ENCODE peak calls at places on chromosomes 12 and 14, in five cellular contexts. E, F, V, J and H are unnamed samples. For H3K4me1 and H3K27me3, the result is how much of the 10 kb centered on the place peaks cover.

GRCh38 chr14:95233702-95234241 is 76.4 kb upstream of the DICER1 start:
- DNase-seq in E (no peak), J (no peak), V (peak), F (no peak), H (no peak)

GRCh38 chr12:13368971-13369370 is 172.4 kb downstream of the EMP1 start:
- DNase-seq in E (no peak), F (no peak), J (no peak), V (no peak), H (no peak)

GRCh38 chr14:101719708-101720107 is 41.8 kb upstream of the PPP2R5C start:
- DNase-seq in V (no peak), F (no peak), E (no peak), J (no peak), H (no peak)

GRCh38 chr14:90558983-90559590 is 162.3 kb downstream of the CALM1 start:
- DNase-seq in J (no peak), F (no peak), E (no peak), V (no peak), H (no peak)

GRCh38 chr12:22051114-22051698 is 5.2 kb downstream of the CMAS start:
- DNase-seq in V (no peak), F (peak), J (no peak), E (no peak), H (no peak)

GRCh38 chr14:32896979-32897723 is 41.5 kb upstream of the NPAS3 start:
- DNase-seq in J (peak), E (peak), V (no peak), F (no peak), H (no peak)

GRCh38 chr14:103221781-103222358 is 98.6 kb downstream of the TNFAIP2 start:
- DNase-seq in J (no peak), F (no peak), V (no peak), E (no peak), H (no peak)

GRCh38 chr14:88614218-88614907 is 51.5 kb downstream of the ZC3H14 start:
- DNase-seq in E (peak), V (no peak), J (no peak), F (no peak), H (no peak)

GRCh38 chr12:470133-470532 is 10.4 kb downstream of the B4GALNT3 start:
- DNase-seq in J (no peak), F (no peak), E (no peak), V (no peak), H (no peak)

GRCh38 chr14:98949031-98949430 is 323.0 kb downstream of the BCL11B start:
- DNase-seq in J (no peak), V (no peak), E (no peak), F (no peak), H (no peak)

GRCh38 chr12:19404232-19404880 is 34.9 kb upstream of the AEBP2 start:
- DNase-seq in J (no peak), F (no peak), V (no peak), E (no peak), H (peak)

GRCh38 chr12:89933911-89934310 is 225.3 kb upstream of the ATP2B1 start:
- DNase-seq in J (no peak), V (no peak), E (peak), F (no peak), H (no peak)

GRCh38 chr14:101118746-101119610 is 215.5 kb upstream of the RTL1 start:
- DNase-seq in V (no peak), F (peak), E (no peak), J (no peak), H (no peak)

GRCh38 chr14:36874396-36875138 is 212.9 kb downstream of the PAX9 start:
- DNase-seq in F (peak), J (no peak), V (no peak), E (no peak), H (no peak)

GRCh38 chr12:109987615-109988014 is 8.6 kb downstream of the GIT2 start:
- DNase-seq in F (no peak), J (no peak), E (peak), V (no peak), H (no peak)

GRCh38 chr14:92341791-92342190 is 18.8 kb downstream of the SLC24A4 start:
- DNase-seq in J (no peak), F (no peak), E (no peak), V (no peak), H (no peak)

GRCh38 chr14:75876526-75876925 is 105.3 kb downstream of the TGFB3 start:
- DNase-seq in E (peak), F (no peak), J (no peak), V (no peak), H (no peak)

GRCh38 chr12:15427913-15428312 is 105.6 kb downstream of the PTPRO start:
- DNase-seq in F (no peak), V (no peak), J (no peak), E (no peak), H (no peak)

GRCh38 chr14:61552196-61552595 is 143.1 kb upstream of the HIF1A start:
- DNase-seq in F (no peak), V (no peak), E (no peak), J (no peak), H (no peak)

GRCh38 chr12:124399622-124400021 is 104.7 kb downstream of the RFLNA start:
- DNase-seq in E (no peak), V (no peak), F (no peak), J (no peak), H (peak)

GRCh38 chr12:93140801-93141200 is 211.7 kb upstream of the EEA1 start:
- DNase-seq in J (no peak), E (no peak), F (no peak), V (no peak), H (no peak)

GRCh38 chr12:21910642-21911041 is 30.6 kb downstream of the ABCC9 start:
- DNase-seq in F (no peak), E (no peak), V (no peak), J (no peak), H (no peak)

GRCh38 chr12:70117670-70118069 is 125.6 kb upstream of the CNOT2 start:
- DNase-seq in J (no peak), V (no peak), E (no peak), F (no peak), H (no peak)

GRCh38 chr12:113086249-113087164 is 30.0 kb downstream of the DTX1 start:
- DNase-seq in F (no peak), V (peak), J (no peak), E (no peak), H (peak)

GRCh38 chr14:50335389-50335788 is 23.3 kb downstream of the DMAC2L start:
- DNase-seq in E (peak), V (peak), J (no peak), F (peak), H (no peak)

GRCh38 chr14:81211844-81212243 is 8.9 kb downstream of the GTF2A1 start:
- DNase-seq in J (peak), V (peak), E (peak), F (no peak), H (peak)

GRCh38 chr12:31722580-31722979 is 6.2 kb downstream of the AMN1 start:
- DNase-seq in V (no peak), E (no peak), J (no peak), F (no peak), H (no peak)

GRCh38 chr14:68938515-68939423 is 40.3 kb downstream of the ACTN1 start:
- DNase-seq in J (no peak), F (peak), E (peak), V (peak), H (no peak)

GRCh38 chr12:402127-402456 is 648 bp downstream of the CCDC77 start:
- DNase-seq in F (no peak), J (peak), E (peak), V (no peak), H (no peak)

GRCh38 chr12:79019672-79020071 is 155.1 kb downstream of the SYT1 start:
- DNase-seq in E (no peak), F (no peak), V (no peak), J (peak), H (no peak)
- H3K4me3 ChIP-seq in E (no peak), F (no peak), V (no peak), J (peak), H (no peak)

DNA sequence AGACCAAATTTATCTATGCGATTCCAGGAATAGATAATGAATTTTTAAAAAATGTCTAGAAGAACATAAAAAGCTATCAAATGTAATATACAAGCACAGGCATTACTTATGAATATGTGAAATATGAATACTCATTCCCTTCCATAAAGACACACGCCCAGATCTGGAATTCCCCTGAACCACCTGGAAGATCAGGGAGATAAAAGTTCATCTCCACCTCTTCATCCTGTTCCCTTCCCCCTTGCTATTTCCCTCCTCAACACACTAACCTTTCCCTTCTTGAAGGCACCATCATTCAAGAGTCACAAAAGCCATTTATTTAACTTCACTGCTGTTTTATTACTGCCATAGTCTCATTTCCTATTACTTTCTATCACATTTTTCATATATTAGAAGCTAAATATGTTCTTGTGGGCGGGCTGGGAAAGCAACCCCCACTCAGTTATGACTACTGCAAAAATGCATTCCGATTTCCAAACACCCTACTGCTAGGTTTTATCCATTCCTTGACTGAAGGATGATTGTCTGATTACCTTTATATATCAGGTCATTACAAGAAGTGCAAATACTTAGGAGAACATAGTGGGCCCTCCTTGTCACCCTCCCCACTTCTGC is 16.1 kb downstream of the FGD6 start:
- DNase-seq in F (no peak), V (no peak), E (peak), J (no peak), H (no peak)
- H3K4me1 ChIP-seq in F (under half), V (half or more), E (under half), J (under half), H (under half)

GRCh38 chr12:47945341-47945728 is 18.1 kb upstream of the TMEM106C start:
- DNase-seq in F (no peak), V (no peak), J (no peak), E (no peak), H (no peak)
- H3K27me3 ChIP-seq in F (under half), V (under half), J (under half), E (under half), H (under half)

GRCh38 chr12:116358850-116359761 is 81.6 kb upstream of the MED13L start:
- DNase-seq in E (peak), J (peak), F (peak), V (peak), H (peak)
- H3K4me3 ChIP-seq in E (peak), J (peak), F (no peak), V (no peak), H (peak)

GRCh38 chr12:106980944-106981343 is 6.0 kb downstream of the MTERF2 start:
- DNase-seq in J (no peak), V (peak), E (peak), F (no peak), H (no peak)

GRCh38 chr12:106976013-106976658 is 10.8 kb downstream of the MTERF2 start:
- DNase-seq in V (no peak), J (no peak), F (no peak), E (peak), H (no peak)

GRCh38 chr12:106976668-106977067 is 10.3 kb downstream of the MTERF2 start:
- DNase-seq in J (no peak), V (peak), E (peak), F (no peak), H (no peak)

GRCh38 chr12:106975098-106975497 is 11.8 kb downstream of the MTERF2 start:
- DNase-seq in J (no peak), E (no peak), V (no peak), F (no peak), H (no peak)

DNA sequence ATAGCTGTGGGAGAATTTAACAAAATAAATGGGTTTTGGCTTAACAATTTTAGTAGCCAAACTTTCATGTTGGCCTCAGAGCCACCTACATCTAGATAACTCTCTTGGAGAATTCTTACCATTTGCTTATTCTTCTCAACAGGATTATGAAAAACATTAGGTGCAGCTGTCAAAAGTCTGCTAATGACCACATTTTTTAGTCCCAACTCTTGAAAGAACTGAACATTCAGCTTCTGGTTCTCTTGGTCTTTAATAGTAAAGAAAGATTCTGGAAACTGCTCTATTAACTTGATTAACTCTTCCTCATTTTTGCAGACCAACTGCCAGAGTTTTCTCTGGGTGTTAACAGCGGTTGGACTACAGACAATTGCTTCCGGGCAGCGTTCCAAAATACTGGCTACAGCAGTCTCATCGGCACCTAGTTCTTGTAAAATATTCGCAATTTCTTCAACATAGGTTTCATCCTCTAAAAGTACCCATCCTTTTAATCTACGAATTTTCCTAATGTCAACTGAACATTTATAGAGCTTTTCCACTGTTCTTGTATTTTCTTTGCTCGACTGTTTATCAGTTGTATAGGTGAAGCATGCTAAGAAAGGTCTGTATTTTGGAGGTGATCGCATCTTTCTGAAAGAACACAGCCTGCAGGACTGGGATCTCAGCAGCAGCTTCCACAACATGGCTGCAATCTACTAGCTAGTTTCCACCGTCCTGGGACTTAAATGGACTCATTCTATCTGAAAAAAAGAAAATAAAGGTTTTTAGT is 8.7 kb downstream of the MTERF2 start:
- DNase-seq in J (no peak), V (peak), F (peak), E (peak), H (no peak)
- H3K4me1 ChIP-seq in J (under half), V (half or more), F (under half), E (under half), H (under half)